ENCODE peak calls at places on chromosomes 7 and 10, in six cellular contexts. One of them, this sample, is unnamed.

GRCh38 chr7:151192002-151192539 is 5.0 kb upstream of the ASB10 start:
- DNase-seq in lung: no peak
- DNase-seq in brain pericyte: no peak
- DNase-seq in stimulated activated naive CD4-positive, alpha-beta T cell treated with Interleukin-2 at 50 U/mL for 16 hours: no peak
- DNase-seq in fibroblast of pulmonary artery: no peak
- DNase-seq in HepG2: no peak
- DNase-seq in this sample: no peak

GRCh38 chr7:131908719-131909118 is 352.3 kb upstream of the PODXL start:
- DNase-seq in brain pericyte: no peak
- DNase-seq in stimulated activated naive CD4-positive, alpha-beta T cell treated with Interleukin-2 at 50 U/mL for 16 hours: no peak
- DNase-seq in fibroblast of pulmonary artery: no peak
- DNase-seq in HepG2: no peak
- DNase-seq in lung: no peak
- DNase-seq in this sample: peak; percentile 8

GRCh38 chr7:64997927-64998391 is 7.1 kb upstream of the ZNF117 start:
- DNase-seq in HepG2: no peak
- DNase-seq in lung: no peak
- DNase-seq in brain pericyte: no peak
- DNase-seq in stimulated activated naive CD4-positive, alpha-beta T cell treated with Interleukin-2 at 50 U/mL for 16 hours: no peak
- DNase-seq in fibroblast of pulmonary artery: no peak
- DNase-seq in this sample: no peak

GRCh38 chr10:33776419-33776818 is 442.0 kb upstream of the NRP1 start:
- DNase-seq in lung: no peak
- DNase-seq in HepG2: no peak
- DNase-seq in stimulated activated naive CD4-positive, alpha-beta T cell treated with Interleukin-2 at 50 U/mL for 16 hours: no peak
- DNase-seq in fibroblast of pulmonary artery: no peak
- DNase-seq in brain pericyte: no peak
- DNase-seq in this sample: no peak

GRCh38 chr10:123642293-123642692 is 23.9 kb upstream of the GPR26 start:
- DNase-seq in fibroblast of pulmonary artery: no peak
- DNase-seq in HepG2: no peak
- DNase-seq in brain pericyte: no peak
- DNase-seq in stimulated activated naive CD4-positive, alpha-beta T cell treated with Interleukin-2 at 50 U/mL for 16 hours: no peak
- DNase-seq in lung: no peak
- DNase-seq in this sample: no peak

GRCh38 chr10:32854435-32854834 is 103.6 kb downstream of the ITGB1 start:
- DNase-seq in fibroblast of pulmonary artery: no peak
- DNase-seq in brain pericyte: no peak
- DNase-seq in lung: no peak
- DNase-seq in stimulated activated naive CD4-positive, alpha-beta T cell treated with Interleukin-2 at 50 U/mL for 16 hours: no peak
- DNase-seq in HepG2: no peak
- DNase-seq in this sample: no peak

GRCh38 chr10:126239844-126240243 is 148.4 kb downstream of the ADAM12 start:
- DNase-seq in HepG2: no peak
- DNase-seq in brain pericyte: no peak
- DNase-seq in fibroblast of pulmonary artery: no peak
- DNase-seq in lung: no peak
- DNase-seq in stimulated activated naive CD4-positive, alpha-beta T cell treated with Interleukin-2 at 50 U/mL for 16 hours: no peak
- DNase-seq in this sample: no peak

GRCh38 chr10:131206136-131206995 is 105.2 kb downstream of the TCERG1L start:
- DNase-seq in stimulated activated naive CD4-positive, alpha-beta T cell treated with Interleukin-2 at 50 U/mL for 16 hours: no peak
- DNase-seq in brain pericyte: no peak
- DNase-seq in lung: no peak
- DNase-seq in fibroblast of pulmonary artery: no peak
- DNase-seq in HepG2: no peak
- DNase-seq in this sample: no peak

GRCh38 chr7:116809636-116810266 is 52.6 kb upstream of the CAPZA2 start:
- DNase-seq in fibroblast of pulmonary artery: peak; percentile 86
- DNase-seq in HepG2: peak; percentile 92
- DNase-seq in stimulated activated naive CD4-positive, alpha-beta T cell treated with Interleukin-2 at 50 U/mL for 16 hours: no peak
- DNase-seq in lung: no peak
- DNase-seq in brain pericyte: no peak
- DNase-seq in this sample: peak; percentile 94

GRCh38 chr7:152108359-152108758 is 82.9 kb downstream of the GALNT11 start:
- DNase-seq in fibroblast of pulmonary artery: no peak
- DNase-seq in lung: no peak
- DNase-seq in brain pericyte: no peak
- DNase-seq in stimulated activated naive CD4-positive, alpha-beta T cell treated with Interleukin-2 at 50 U/mL for 16 hours: no peak
- DNase-seq in HepG2: no peak
- DNase-seq in this sample: no peak

GRCh38 chr7:34315032-34315431 is 343.0 kb upstream of the NPSR1 start:
- DNase-seq in lung: no peak
- DNase-seq in brain pericyte: no peak
- DNase-seq in fibroblast of pulmonary artery: peak; percentile 88
- DNase-seq in stimulated activated naive CD4-positive, alpha-beta T cell treated with Interleukin-2 at 50 U/mL for 16 hours: no peak
- DNase-seq in HepG2: no peak
- DNase-seq in this sample: no peak

GRCh38 chr7:55912748-55913158 is 25.5 kb downstream of the ZNF713 start:
- DNase-seq in lung: no peak
- DNase-seq in fibroblast of pulmonary artery: no peak
- DNase-seq in brain pericyte: no peak
- DNase-seq in stimulated activated naive CD4-positive, alpha-beta T cell treated with Interleukin-2 at 50 U/mL for 16 hours: no peak
- DNase-seq in HepG2: no peak
- DNase-seq in this sample: no peak

GRCh38 chr10:31343009-31343408 is 24.0 kb downstream of the ZEB1 start:
- DNase-seq in HepG2: no peak
- DNase-seq in fibroblast of pulmonary artery: no peak
- DNase-seq in stimulated activated naive CD4-positive, alpha-beta T cell treated with Interleukin-2 at 50 U/mL for 16 hours: no peak
- DNase-seq in brain pericyte: no peak
- DNase-seq in lung: no peak
- DNase-seq in this sample: no peak

GRCh38 chr7:107076781-107077698 is 32.5 kb downstream of the PRKAR2B start:
- DNase-seq in HepG2: no peak
- DNase-seq in stimulated activated naive CD4-positive, alpha-beta T cell treated with Interleukin-2 at 50 U/mL for 16 hours: no peak
- DNase-seq in fibroblast of pulmonary artery: no peak
- DNase-seq in brain pericyte: no peak
- DNase-seq in lung: no peak
- DNase-seq in this sample: no peak

GRCh38 chr10:91349381-91349780 is 60.8 kb upstream of the HECTD2 start:
- DNase-seq in HepG2: no peak
- DNase-seq in stimulated activated naive CD4-positive, alpha-beta T cell treated with Interleukin-2 at 50 U/mL for 16 hours: no peak
- DNase-seq in lung: no peak
- DNase-seq in fibroblast of pulmonary artery: peak; percentile 98
- DNase-seq in brain pericyte: peak; percentile 33
- DNase-seq in this sample: no peak

GRCh38 chr7:13920053-13920697 is 69.3 kb downstream of the ETV1 start:
- DNase-seq in brain pericyte: peak; percentile 97
- DNase-seq in stimulated activated naive CD4-positive, alpha-beta T cell treated with Interleukin-2 at 50 U/mL for 16 hours: no peak
- DNase-seq in fibroblast of pulmonary artery: peak; percentile 99
- DNase-seq in lung: no peak
- DNase-seq in HepG2: peak; percentile 0
- DNase-seq in this sample: peak; percentile 35

GRCh38 chr7:151727579-151728285 is 149.2 kb downstream of the PRKAG2 start:
- DNase-seq in brain pericyte: no peak
- DNase-seq in HepG2: no peak
- DNase-seq in fibroblast of pulmonary artery: peak; percentile 88
- DNase-seq in lung: peak; percentile 76
- DNase-seq in stimulated activated naive CD4-positive, alpha-beta T cell treated with Interleukin-2 at 50 U/mL for 16 hours: peak; percentile 29
- DNase-seq in this sample: peak; percentile 54

GRCh38 chr7:155457544-155458316 is at the start of gene EN2:
- DNase-seq in fibroblast of pulmonary artery: no peak
- DNase-seq in stimulated activated naive CD4-positive, alpha-beta T cell treated with Interleukin-2 at 50 U/mL for 16 hours: no peak
- DNase-seq in HepG2: no peak
- DNase-seq in brain pericyte: no peak
- DNase-seq in lung: no peak
- DNase-seq in this sample: no peak

GRCh38 chr7:38070718-38071117 is 107.3 kb upstream of the STARD3NL start:
- DNase-seq in stimulated activated naive CD4-positive, alpha-beta T cell treated with Interleukin-2 at 50 U/mL for 16 hours: no peak
- DNase-seq in brain pericyte: no peak
- DNase-seq in fibroblast of pulmonary artery: peak; percentile 35
- DNase-seq in HepG2: no peak
- DNase-seq in lung: no peak
- DNase-seq in this sample: peak; percentile 38

GRCh38 chr10:61744469-61744868 is 81.7 kb downstream of the CABCOCO1 start:
- DNase-seq in HepG2: no peak
- DNase-seq in lung: no peak
- DNase-seq in brain pericyte: no peak
- DNase-seq in stimulated activated naive CD4-positive, alpha-beta T cell treated with Interleukin-2 at 50 U/mL for 16 hours: no peak
- DNase-seq in fibroblast of pulmonary artery: no peak
- DNase-seq in this sample: peak; percentile 40

GRCh38 chr7:92955081-92955480 is 118.7 kb upstream of the CDK6 start:
- DNase-seq in fibroblast of pulmonary artery: no peak
- DNase-seq in brain pericyte: no peak
- DNase-seq in stimulated activated naive CD4-positive, alpha-beta T cell treated with Interleukin-2 at 50 U/mL for 16 hours: no peak
- DNase-seq in lung: no peak
- DNase-seq in HepG2: no peak
- DNase-seq in this sample: no peak

GRCh38 chr10:63520463-63521388 is 475 bp upstream of the REEP3 start:
- DNase-seq in stimulated activated naive CD4-positive, alpha-beta T cell treated with Interleukin-2 at 50 U/mL for 16 hours: peak; percentile 53
- DNase-seq in fibroblast of pulmonary artery: peak; percentile 72
- DNase-seq in HepG2: peak; percentile 51
- DNase-seq in brain pericyte: no peak
- DNase-seq in lung: peak; percentile 54
- DNase-seq in this sample: peak; percentile 70

GRCh38 chr10:110504111-110504735 is 6.5 kb downstream of the DUSP5 start:
- DNase-seq in lung: peak; percentile 65
- DNase-seq in stimulated activated naive CD4-positive, alpha-beta T cell treated with Interleukin-2 at 50 U/mL for 16 hours: peak; percentile 57
- DNase-seq in fibroblast of pulmonary artery: peak; percentile 79
- DNase-seq in brain pericyte: peak; percentile 83
- DNase-seq in HepG2: no peak
- DNase-seq in this sample: peak; percentile 69

GRCh38 chr10:58384536-58384998 is 643 bp upstream of the TFAM start:
- DNase-seq in lung: no peak
- DNase-seq in stimulated activated naive CD4-positive, alpha-beta T cell treated with Interleukin-2 at 50 U/mL for 16 hours: no peak
- DNase-seq in brain pericyte: peak; percentile 6
- DNase-seq in HepG2: no peak
- DNase-seq in fibroblast of pulmonary artery: no peak
- DNase-seq in this sample: no peak

GRCh38 chr10:52187521-52188258 is 126.4 kb upstream of the DKK1 start:
- DNase-seq in fibroblast of pulmonary artery: no peak
- DNase-seq in HepG2: no peak
- DNase-seq in lung: no peak
- DNase-seq in stimulated activated naive CD4-positive, alpha-beta T cell treated with Interleukin-2 at 50 U/mL for 16 hours: no peak
- DNase-seq in brain pericyte: no peak
- DNase-seq in this sample: no peak

GRCh38 chr7:64849250-64849923 is 53.7 kb upstream of the ZNF273 start:
- DNase-seq in fibroblast of pulmonary artery: no peak
- DNase-seq in brain pericyte: no peak
- DNase-seq in stimulated activated naive CD4-positive, alpha-beta T cell treated with Interleukin-2 at 50 U/mL for 16 hours: no peak
- DNase-seq in HepG2: no peak
- DNase-seq in lung: no peak
- DNase-seq in this sample: no peak

GRCh38 chr10:28679941-28680752 is 2.8 kb downstream of the BAMBI start:
- DNase-seq in brain pericyte: no peak
- DNase-seq in fibroblast of pulmonary artery: peak; percentile 59
- DNase-seq in lung: no peak
- DNase-seq in HepG2: peak; percentile 58
- DNase-seq in stimulated activated naive CD4-positive, alpha-beta T cell treated with Interleukin-2 at 50 U/mL for 16 hours: no peak
- DNase-seq in this sample: no peak

GRCh38 chr7:30760514-30761213 is 8.7 kb downstream of the INMT start:
- DNase-seq in brain pericyte: no peak
- DNase-seq in stimulated activated naive CD4-positive, alpha-beta T cell treated with Interleukin-2 at 50 U/mL for 16 hours: no peak
- DNase-seq in fibroblast of pulmonary artery: no peak
- DNase-seq in HepG2: no peak
- DNase-seq in lung: no peak
- DNase-seq in this sample: no peak

GRCh38 chr10:118712930-118713634 is 41.7 kb downstream of the CACUL1 start:
- DNase-seq in stimulated activated naive CD4-positive, alpha-beta T cell treated with Interleukin-2 at 50 U/mL for 16 hours: no peak
- DNase-seq in brain pericyte: no peak
- DNase-seq in lung: no peak
- DNase-seq in HepG2: no peak
- DNase-seq in fibroblast of pulmonary artery: no peak
- DNase-seq in this sample: no peak

GRCh38 chr10:80253266-80253962 is 36.0 kb downstream of the MAT1A start:
- DNase-seq in HepG2: no peak
- DNase-seq in lung: no peak
- DNase-seq in stimulated activated naive CD4-positive, alpha-beta T cell treated with Interleukin-2 at 50 U/mL for 16 hours: no peak
- DNase-seq in fibroblast of pulmonary artery: no peak
- DNase-seq in brain pericyte: no peak
- DNase-seq in this sample: no peak